ENCODE peak calls at places on chromosomes 3 and 15, in nine cellular contexts. Q is T47D; R is bronchial epithelial cell; N is A172; C is neural crest cell; P is activated gamma-delta T cell treated with anti-CD3 and anti-CD28 coated beads, Interleukin-2, amount 50 U/mL, for 16 hours; E is AG08396; G is left lobe of liver; K is NCI-H69. J is an unnamed sample.

GRCh38 chr15:92645051-92645631 is 10.4 kb downstream of the FAM174B start:
- DNase-seq in Q (peak; percentile 97), R (no peak), N (no peak), C (no peak), P (no peak), E (no peak), G (no peak), K (peak; percentile 28), J (no peak)

GRCh38 chr15:75573001-75573400 is 6.1 kb downstream of the PTPN9 start:
- DNase-seq in Q (peak; percentile 28), R (peak; percentile 62), N (no peak), C (no peak), P (no peak), E (peak; percentile 24), G (no peak), K (no peak), J (no peak)

GRCh38 chr3:125024817-125025216 is 31.0 kb downstream of the HEG1 start:
- DNase-seq in Q (peak; percentile 44), R (peak; percentile 38), N (no peak), C (no peak), P (no peak), E (no peak), G (peak; percentile 23), K (no peak), J (no peak)

GRCh38 chr3:192571197-192571791 is 156.0 kb downstream of the FGF12 start:
- DNase-seq in Q (peak; percentile 84), R (peak; percentile 37), N (peak; percentile 61), C (no peak), P (no peak), E (peak; percentile 29), G (peak; percentile 61), K (peak; percentile 53), J (no peak)

GRCh38 chr15:43081283-43081682 is 24.6 kb downstream of the UBR1 start:
- DNase-seq in Q (no peak), R (no peak), N (no peak), C (no peak), P (no peak), E (no peak), G (no peak), K (no peak), J (no peak)

GRCh38 chr15:90749754-90750153 is 32.6 kb downstream of the BLM start:
- DNase-seq in Q (no peak), R (no peak), N (no peak), C (no peak), P (no peak), E (no peak), G (no peak), K (no peak), J (no peak)

GRCh38 chr15:75814794-75815193 is 28.5 kb upstream of the UBE2Q2 start:
- DNase-seq in Q (no peak), R (no peak), N (no peak), C (no peak), P (no peak), E (no peak), G (no peak), K (no peak), J (no peak)

GRCh38 chr3:65412591-65412990 is 626.1 kb downstream of the MAGI1 start:
- DNase-seq in Q (peak; percentile 61), R (no peak), N (no peak), C (no peak), P (no peak), E (no peak), G (peak; percentile 79), K (peak; percentile 56), J (no peak)

GRCh38 chr3:71372369-71372768 is 211.2 kb downstream of the FOXP1 start:
- DNase-seq in Q (no peak), R (no peak), N (no peak), C (no peak), P (no peak), E (no peak), G (peak; percentile 52), K (no peak), J (no peak)

GRCh38 chr15:62940755-62941361 is 101.7 kb upstream of the TPM1 start:
- DNase-seq in Q (no peak), R (peak; percentile 95), N (peak; percentile 90), C (no peak), P (no peak), E (peak; percentile 90), G (no peak), K (peak; percentile 15), J (no peak)

GRCh38 chr15:40016224-40016865 is 22.6 kb downstream of the SRP14 start:
- DNase-seq in Q (no peak), R (no peak), N (no peak), C (no peak), P (no peak), E (no peak), G (no peak), K (peak; percentile 24), J (no peak)

GRCh38 chr3:180744226-180744625 is 64.9 kb upstream of the CCDC39 start:
- DNase-seq in Q (no peak), R (no peak), N (peak; percentile 6), C (no peak), P (no peak), E (no peak), G (no peak), K (peak; percentile 100), J (no peak)

GRCh38 chr3:45081506-45081905 is 55.4 kb downstream of the CLEC3B start:
- DNase-seq in Q (no peak), R (no peak), N (no peak), C (no peak), P (no peak), E (no peak), G (no peak), K (peak; percentile 78), J (no peak)

GRCh38 chr3:168071535-168071934 is 24.2 kb downstream of the GOLIM4 start:
- DNase-seq in Q (no peak), R (peak; percentile 86), N (peak; percentile 91), C (no peak), P (no peak), E (peak; percentile 57), G (no peak), K (no peak), J (no peak)

GRCh38 chr3:42205800-42206514 is 60.0 kb downstream of the CCK start:
- DNase-seq in Q (no peak), R (no peak), N (no peak), C (no peak), P (no peak), E (no peak), G (peak; percentile 58), K (peak; percentile 15), J (no peak)

GRCh38 chr15:38699633-38700230 is 135.1 kb upstream of the RASGRP1 start:
- DNase-seq in Q (peak; percentile 86), R (peak; percentile 67), N (peak; percentile 54), C (peak; percentile 60), P (peak; percentile 60), E (peak; percentile 47), G (peak; percentile 52), K (peak; percentile 73), J (peak; percentile 89)

GRCh38 chr3:52005571-52005986 is 9.9 kb upstream of the RPL29 start:
- DNase-seq in Q (no peak), R (peak; percentile 72), N (peak; percentile 50), C (no peak), P (no peak), E (peak; percentile 61), G (peak; percentile 66), K (peak; percentile 74), J (no peak)

GRCh38 chr15:54820811-54821210 is 375.9 kb downstream of the RSL24D1 start:
- DNase-seq in Q (no peak), R (no peak), N (no peak), C (no peak), P (no peak), E (no peak), G (no peak), K (no peak), J (no peak)

GRCh38 chr15:56491110-56491722 is 26.3 kb upstream of the MNS1 start:
- DNase-seq in Q (peak; percentile 78), R (peak; percentile 71), N (peak; percentile 64), C (peak; percentile 65), P (peak; percentile 20), E (peak; percentile 75), G (peak; percentile 56), K (peak; percentile 83), J (peak; percentile 94)